ENCODE peak calls at places on chromosomes 13 and 19, in six cellular contexts. P is CD8-positive, alpha-beta T cell; E is omental fat pad; J is NCI-H2107; V is Kasumi-1; O is activated naive CD4-positive, alpha-beta T cell treated with anti-CD3 and anti-CD28 coated beads, Interleukin-2, amount 10 ng/mL, durations not matched to agents 7 days and 5 days. Y is an unnamed sample.

GRCh38 chr13:38688674-38689073 is 1.8 kb downstream of the FREM2 start:
- DNase-seq in E (no peak), V (no peak), J (no peak), P (no peak), O (no peak), Y (no peak)

GRCh38 chr13:23618341-23618740 is 48.1 kb downstream of the TNFRSF19 start:
- DNase-seq in E (no peak), O (no peak), V (no peak), P (no peak), J (no peak), Y (no peak)

GRCh38 chr19:35013820-35014754 is 14.0 kb downstream of the GRAMD1A start:
- DNase-seq in J (no peak), P (peak; percentile 56), E (no peak), O (peak; percentile 86), V (peak; percentile 93), Y (no peak)

GRCh38 chr13:39888865-39889810 is 233.7 kb downstream of the COG6 start:
- DNase-seq in P (no peak), V (no peak), J (no peak), E (no peak), O (no peak), Y (no peak)

GRCh38 chr13:34617684-34618083 is 324.4 kb upstream of the NBEA start:
- DNase-seq in P (no peak), O (no peak), J (no peak), V (no peak), E (no peak), Y (no peak)

GRCh38 chr19:861756-862528 is 2.5 kb downstream of the CFD start:
- DNase-seq in J (peak; percentile 38), O (peak; percentile 81), E (no peak), V (peak; percentile 72), P (peak; percentile 46), Y (peak; percentile 68)

GRCh38 chr13:113441661-113442060 is 11.6 kb downstream of the ADPRHL1 start:
- DNase-seq in J (no peak), V (no peak), P (no peak), O (no peak), E (no peak), Y (no peak)

GRCh38 chr13:42720116-42720857 is 61.1 kb upstream of the FAM216B start:
- DNase-seq in O (no peak), E (peak; percentile 39), J (peak; percentile 10), V (no peak), P (no peak), Y (peak; percentile 66)

GRCh38 chr19:53942001-53942786 is 20.5 kb upstream of the CACNG8 start:
- DNase-seq in O (peak; percentile 27), V (no peak), J (no peak), E (no peak), P (no peak), Y (no peak)

GRCh38 chr19:9073806-9074205 is 13.1 kb upstream of the OR1M1 start:
- DNase-seq in J (no peak), O (no peak), P (no peak), V (no peak), E (no peak), Y (no peak)

GRCh38 chr19:821976-822773 is 420 bp upstream of the PLPPR3 start:
- DNase-seq in O (no peak), E (no peak), V (peak; percentile 29), J (no peak), P (no peak), Y (no peak)

GRCh38 chr19:46372901-46373572 is 26.1 kb downstream of the PPP5C start:
- DNase-seq in V (no peak), P (no peak), E (no peak), J (no peak), O (peak; percentile 3), Y (peak; percentile 4)

GRCh38 chr19:28948531-28948930 is 264.4 kb downstream of the UQCRFS1 start:
- DNase-seq in O (no peak), V (peak; percentile 9), E (no peak), P (no peak), J (no peak), Y (no peak)

GRCh38 chr13:27599845-27600553 is 20.3 kb downstream of the LNX2 start:
- DNase-seq in P (no peak), V (no peak), O (no peak), E (no peak), J (no peak), Y (no peak)

GRCh38 chr19:1945899-1946298 is 4.9 kb downstream of the CSNK1G2 start:
- DNase-seq in P (no peak), O (peak; percentile 57), E (no peak), V (peak; percentile 8), J (no peak), Y (peak; percentile 11)

GRCh38 chr19:4902796-4903195 is at the start of gene ARRDC5:
- DNase-seq in J (no peak), V (no peak), E (no peak), P (no peak), O (no peak), Y (no peak)

GRCh38 chr13:20401958-20402856 is 123.5 kb downstream of the CRYL1 start:
- DNase-seq in J (no peak), V (no peak), O (peak; percentile 48), E (no peak), P (no peak), Y (no peak)

GRCh38 chr19:46998445-46999142 is 21.0 kb upstream of the NPAS1 start:
- DNase-seq in P (no peak), O (no peak), E (no peak), J (no peak), V (no peak), Y (no peak)

GRCh38 chr19:2854849-2855248 is 12.3 kb upstream of the ZNF556 start:
- DNase-seq in J (no peak), E (no peak), P (no peak), V (no peak), O (no peak), Y (no peak)

GRCh38 chr19:23075031-23075733 is 41.6 kb upstream of the ZNF730 start:
- DNase-seq in V (no peak), P (no peak), E (peak; percentile 29), J (no peak), O (no peak), Y (peak; percentile 62)

GRCh38 chr19:30780456-30780855 is 408.3 kb downstream of the ZNF536 start:
- DNase-seq in O (no peak), E (no peak), V (no peak), P (no peak), J (no peak), Y (no peak)

GRCh38 chr19:7731615-7732014 is 295 bp downstream of the CLEC4G start:
- DNase-seq in J (no peak), E (no peak), O (no peak), V (no peak), P (no peak), Y (no peak)

GRCh38 chr13:111919286-111919685 is 147.7 kb upstream of the SOX1 start:
- DNase-seq in E (no peak), V (no peak), P (no peak), J (no peak), O (no peak), Y (no peak)

GRCh38 chr13:44899967-44900366 is 89.3 kb downstream of the NUFIP1 start:
- DNase-seq in P (no peak), V (no peak), E (no peak), J (peak; percentile 52), O (no peak), Y (peak; percentile 17)

GRCh38 chr13:66313408-66313807 is 916.7 kb downstream of the PCDH9 start:
- DNase-seq in O (no peak), P (no peak), V (no peak), E (no peak), J (no peak), Y (no peak)

GRCh38 chr19:2627319-2627829 is 75.1 kb downstream of the GNG7 start:
- DNase-seq in O (no peak), V (no peak), E (no peak), J (no peak), P (no peak), Y (no peak)

GRCh38 chr19:27974082-27974513 is 1238.9 kb downstream of the UQCRFS1 start:
- DNase-seq in P (no peak), V (peak; percentile 37), J (no peak), E (no peak), O (no peak), Y (peak; percentile 22)

GRCh38 chr19:14933506-14933905 is 7.8 kb upstream of the OR7C2 start:
- DNase-seq in V (no peak), E (no peak), P (no peak), J (no peak), O (no peak), Y (no peak)

GRCh38 chr13:96771501-96772367 is 222.5 kb downstream of the OXGR1 start:
- DNase-seq in J (no peak), O (no peak), E (no peak), V (peak; percentile 30), P (no peak), Y (no peak)

GRCh38 chr19:2050349-2050990 is 574 bp downstream of the MKNK2 start:
- DNase-seq in O (peak; percentile 56), P (no peak), E (no peak), J (no peak), V (no peak), Y (no peak)

GRCh38 chr19:7067716-7068115 is 1.8 kb upstream of the ZNF557 start:
- DNase-seq in J (no peak), P (no peak), E (no peak), O (no peak), V (no peak), Y (no peak)

GRCh38 chr13:20923272-20923671 is 20.7 kb upstream of the XPO4 start:
- DNase-seq in J (no peak), E (no peak), P (no peak), V (no peak), O (no peak), Y (no peak)

GRCh38 chr13:87666826-87667225 is 4.3 kb upstream of the SLITRK5 start:
- DNase-seq in E (no peak), O (no peak), J (no peak), V (no peak), P (no peak), Y (no peak)

Y was measured in NCI-H1436.